ENCODE peak calls at places on chromosomes 16 and 17, in ten cellular contexts. G, X, P, Y, S, O, I, M, Z and F are unnamed samples.

GRCh38 chr16:76162046-76162445 is 115.2 kb upstream of the CNTNAP4 start:
- DNase-seq in G (no peak), X (no peak), P (no peak), Y (no peak), S (no peak), O (no peak), I (no peak), M (no peak), Z (no peak), F (no peak)

GRCh38 chr17:65030618-65031017 is 25.9 kb downstream of the GNA13 start:
- DNase-seq in G (no peak), X (no peak), P (no peak), Y (no peak), S (no peak), O (no peak), I (no peak), M (no peak), Z (no peak), F (no peak)

GRCh38 chr17:78798695-78799559 is 16.9 kb upstream of the CYTH1 start:
- DNase-seq in G (no peak), X (no peak), P (peak), Y (peak), S (no peak), O (no peak), I (peak), M (peak), Z (no peak), F (no peak)

GRCh38 chr17:2688351-2689342 is 22.9 kb downstream of the CLUH start:
- DNase-seq in G (no peak), X (no peak), P (no peak), Y (no peak), S (no peak), O (peak), I (no peak), M (no peak), Z (no peak), F (no peak)

GRCh38 chr16:71350821-71351557 is 7.5 kb upstream of the CALB2 start:
- DNase-seq in G (no peak), X (no peak), P (no peak), Y (no peak), S (no peak), O (no peak), I (no peak), M (no peak), Z (no peak), F (no peak)

GRCh38 chr17:41785876-41786226 is 660 bp downstream of the JUP start:
- DNase-seq in G (no peak), X (no peak), P (no peak), Y (peak), S (no peak), O (peak), I (no peak), M (no peak), Z (no peak), F (no peak)

GRCh38 chr17:78072961-78073360 is 55.6 kb downstream of the TMC6 start:
- DNase-seq in G (no peak), X (no peak), P (no peak), Y (no peak), S (no peak), O (no peak), I (no peak), M (no peak), Z (no peak), F (no peak)

GRCh38 chr16:66359012-66359411 is 7.5 kb upstream of the CDH5 start:
- DNase-seq in G (peak), X (peak), P (peak), Y (peak), S (no peak), O (no peak), I (peak), M (no peak), Z (no peak), F (no peak)

GRCh38 chr16:88803264-88803987 is at the start of gene CDT1:
- DNase-seq in G (peak), X (no peak), P (peak), Y (peak), S (no peak), O (peak), I (peak), M (peak), Z (no peak), F (peak)

GRCh38 chr17:2058521-2059124 is 3.7 kb downstream of the HIC1 start:
- DNase-seq in G (peak), X (no peak), P (peak), Y (peak), S (no peak), O (peak), I (no peak), M (peak), Z (no peak), F (no peak)

GRCh38 chr16:23131841-23132576 is 17.2 kb downstream of the USP31 start:
- DNase-seq in G (no peak), X (no peak), P (peak), Y (no peak), S (no peak), O (no peak), I (no peak), M (peak), Z (no peak), F (no peak)

GRCh38 chr16:81137012-81137335 is 40.8 kb upstream of the GCSH start:
- DNase-seq in G (no peak), X (peak), P (peak), Y (peak), S (no peak), O (no peak), I (peak), M (no peak), Z (no peak), F (peak)

GRCh38 chr17:8621585-8621984 is 8.9 kb downstream of the MYH10 start:
- DNase-seq in G (no peak), X (no peak), P (peak), Y (peak), S (no peak), O (no peak), I (no peak), M (no peak), Z (no peak), F (no peak)

GRCh38 chr17:43020789-43021738 is 1.1 kb downstream of the VAT1 start:
- DNase-seq in G (peak), X (no peak), P (peak), Y (peak), S (no peak), O (peak), I (peak), M (peak), Z (no peak), F (peak)

GRCh38 chr17:80220709-80221215 is 535 bp downstream of the SLC26A11 start:
- DNase-seq in G (peak), X (no peak), P (no peak), Y (no peak), S (no peak), O (peak), I (no peak), M (no peak), Z (no peak), F (peak)

GRCh38 chr17:45050680-45051059 is 762 bp downstream of the DCAKD start:
- DNase-seq in G (peak), X (no peak), P (peak), Y (peak), S (no peak), O (no peak), I (no peak), M (peak), Z (no peak), F (peak)

GRCh38 chr17:46995841-46996571 is 17.0 kb upstream of the RPRML start:
- DNase-seq in G (no peak), X (no peak), P (peak), Y (peak), S (no peak), O (peak), I (peak), M (peak), Z (no peak), F (peak)

GRCh38 chr17:17353625-17354484 is 50.7 kb downstream of the NT5M start:
- DNase-seq in G (no peak), X (no peak), P (no peak), Y (no peak), S (no peak), O (no peak), I (no peak), M (no peak), Z (no peak), F (no peak)

GRCh38 chr16:30139895-30140481 is 17.0 kb upstream of the MAPK3 start:
- DNase-seq in G (no peak), X (no peak), P (no peak), Y (no peak), S (no peak), O (no peak), I (no peak), M (no peak), Z (no peak), F (no peak)

GRCh38 chr16:75593825-75594820 is 27.9 kb downstream of the GABARAPL2 start:
- DNase-seq in G (peak), X (peak), P (peak), Y (peak), S (no peak), O (no peak), I (peak), M (peak), Z (no peak), F (peak)

GRCh38 chr17:33925650-33926049 is 329.4 kb upstream of the CCL2 start:
- DNase-seq in G (no peak), X (no peak), P (no peak), Y (no peak), S (no peak), O (no peak), I (no peak), M (no peak), Z (no peak), F (no peak)

GRCh38 chr16:20956319-20956718 is 55.7 kb downstream of the LYRM1 start:
- DNase-seq in G (no peak), X (no peak), P (peak), Y (peak), S (no peak), O (no peak), I (peak), M (no peak), Z (no peak), F (peak)

GRCh38 chr16:83802135-83802534 is 5.6 kb upstream of the HSBP1 start:
- DNase-seq in G (no peak), X (peak), P (peak), Y (peak), S (peak), O (no peak), I (peak), M (no peak), Z (no peak), F (peak)
- H3K4me3 ChIP-seq in G (peak), X (peak), P (peak), Y (peak), S (peak), O (no peak), I (peak), M (no peak), Z (peak), F (peak)

DNA sequence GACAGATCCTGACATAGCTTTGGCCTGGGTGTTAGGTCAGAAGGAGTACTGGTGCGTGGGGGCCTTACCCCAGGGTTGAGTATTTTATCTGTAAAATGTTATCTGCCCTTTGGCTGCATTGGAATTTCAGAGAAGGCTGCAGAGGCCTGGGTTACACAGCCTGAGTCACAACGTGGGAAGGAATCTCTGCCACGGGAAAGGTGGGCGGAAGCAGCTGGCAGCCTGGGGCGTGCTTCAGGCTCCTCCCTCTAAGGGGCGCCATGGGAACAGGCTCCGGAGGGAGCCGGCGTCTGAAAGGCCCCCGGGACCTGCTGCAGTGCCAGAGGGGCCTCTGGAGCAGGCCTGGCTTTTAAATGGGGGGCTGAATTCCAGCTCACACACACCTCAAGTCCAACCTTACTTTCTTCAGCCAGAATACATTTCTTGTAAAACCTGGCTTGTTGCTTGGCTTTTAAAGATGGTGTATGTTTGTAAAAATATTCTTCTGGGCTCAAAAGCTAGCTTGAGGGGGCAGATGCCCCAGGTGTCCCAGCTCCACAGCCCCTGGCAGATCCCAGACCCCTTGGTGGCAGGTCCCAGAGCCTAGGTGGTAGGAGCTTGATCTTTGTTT is 142.2 kb downstream of the RAB11FIP4 start:
- DNase-seq in G (peak), X (no peak), P (peak), Y (peak), S (peak), O (no peak), I (peak), M (peak), Z (no peak), F (peak)
- TF ChIP-seq CTCF in G (peak), X (peak), P (peak), Y (peak), S (peak), O (no peak), I (peak), M (peak), Z (no peak), F (peak)

GRCh38 chr17:21077286-21077685 is 34.5 kb upstream of the USP22 start:
- DNase-seq in G (no peak), X (no peak), P (no peak), Y (no peak), S (no peak), O (no peak), I (peak), M (no peak), Z (no peak), F (no peak)
- H3K4me3 ChIP-seq in G (no peak), X (no peak), P (no peak), Y (no peak), S (no peak), O (no peak), I (no peak), M (no peak), Z (no peak), F (no peak)

GRCh38 chr16:53421248-53421647 is 13.0 kb upstream of the RBL2 start:
- DNase-seq in G (no peak), X (no peak), P (no peak), Y (no peak), S (no peak), O (no peak), I (no peak), M (no peak), Z (no peak), F (no peak)
- TF ChIP-seq CTCF in G (no peak), X (no peak), P (no peak), Y (no peak), S (no peak), O (no peak), I (no peak), M (peak), Z (no peak), F (no peak)